ENCODE peak calls at places on chromosomes 1 and 21, in five cellular contexts. F, X, S, V and P are unnamed samples.

GRCh38 chr1:206508956-206509355 is 1.6 kb downstream of the RASSF5 start:
- DNase-seq in F (no peak), X (peak; percentile 50), S (peak; percentile 42), V (no peak), P (no peak)

GRCh38 chr1:76269175-76269574 is 194.6 kb downstream of the ST6GALNAC3 start:
- DNase-seq in F (no peak), X (peak; percentile 14), S (no peak), V (no peak), P (no peak)

GRCh38 chr1:162475539-162476185 is 22.0 kb upstream of the UHMK1 start:
- DNase-seq in F (no peak), X (no peak), S (no peak), V (no peak), P (no peak)

GRCh38 chr1:117559985-117560384 is 45.9 kb upstream of the TENT5C start:
- DNase-seq in F (no peak), X (no peak), S (no peak), V (no peak), P (no peak)

GRCh38 chr1:224168859-224169380 is 14.1 kb upstream of the DEGS1 start:
- DNase-seq in F (no peak), X (peak; percentile 18), S (peak; percentile 37), V (peak; percentile 74), P (no peak)

GRCh38 chr1:197356723-197357533 is 88.9 kb downstream of the CRB1 start:
- DNase-seq in F (no peak), X (peak; percentile 24), S (peak; percentile 37), V (no peak), P (peak; percentile 30)

GRCh38 chr1:205827623-205828022 is 14.6 kb upstream of the SLC41A1 start:
- DNase-seq in F (no peak), X (no peak), S (peak; percentile 41), V (no peak), P (no peak)

GRCh38 chr1:203644661-203645510 is 18.3 kb downstream of the ATP2B4 start:
- DNase-seq in F (no peak), X (peak; percentile 35), S (no peak), V (no peak), P (no peak)

GRCh38 chr1:90707363-90707710 is 9.8 kb downstream of the BARHL2 start:
- DNase-seq in F (no peak), X (peak; percentile 51), S (peak; percentile 63), V (no peak), P (peak; percentile 76)

GRCh38 chr1:234709473-234710279 is 99.7 kb upstream of the IRF2BP2 start:
- DNase-seq in F (no peak), X (no peak), S (no peak), V (peak; percentile 60), P (peak; percentile 11)

GRCh38 chr1:17893891-17894631 is 138.9 kb downstream of the ACTL8 start:
- DNase-seq in F (no peak), X (no peak), S (no peak), V (no peak), P (no peak)

GRCh38 chr1:119038363-119038762 is 50.2 kb upstream of the TBX15 start:
- DNase-seq in F (no peak), X (no peak), S (no peak), V (no peak), P (no peak)

GRCh38 chr1:12405325-12406217 is 175.7 kb downstream of the VPS13D start:
- DNase-seq in F (no peak), X (peak; percentile 29), S (peak; percentile 41), V (peak; percentile 72), P (no peak)

GRCh38 chr1:60132985-60133673 is 59.6 kb upstream of the C1orf87 start:
- DNase-seq in F (no peak), X (no peak), S (no peak), V (no peak), P (no peak)

GRCh38 chr1:18109756-18110597 is 2.4 kb downstream of the IGSF21 start:
- DNase-seq in F (no peak), X (peak; percentile 34), S (peak; percentile 47), V (no peak), P (peak; percentile 59)

GRCh38 chr1:229253170-229253974 is 17.5 kb upstream of the RAB4A start:
- DNase-seq in F (no peak), X (no peak), S (peak; percentile 36), V (no peak), P (no peak)

GRCh38 chr1:5877683-5878530 is 114.3 kb downstream of the NPHP4 start:
- DNase-seq in F (no peak), X (no peak), S (no peak), V (no peak), P (no peak)

GRCh38 chr1:203320546-203321272 is 15.4 kb downstream of the BTG2 start:
- DNase-seq in F (peak; percentile 95), X (no peak), S (peak; percentile 88), V (peak; percentile 78), P (no peak)

GRCh38 chr21:36744560-36745231 is 45.8 kb downstream of the SIM2 start:
- DNase-seq in F (no peak), X (peak; percentile 37), S (peak; percentile 13), V (no peak), P (no peak)

GRCh38 chr1:51636765-51637522 is 20.1 kb downstream of the OSBPL9 start:
- DNase-seq in F (no peak), X (peak; percentile 75), S (peak; percentile 21), V (peak; percentile 70), P (no peak)

GRCh38 chr21:38544681-38545080 is 46.4 kb upstream of the ERG start:
- DNase-seq in F (no peak), X (no peak), S (no peak), V (no peak), P (no peak)

GRCh38 chr1:43766818-43767525 is 59.6 kb downstream of the ST3GAL3 start:
- DNase-seq in F (no peak), X (no peak), S (no peak), V (no peak), P (no peak)

GRCh38 chr1:201397675-201398074 is 1.4 kb downstream of the LAD1 start:
- DNase-seq in F (no peak), X (no peak), S (no peak), V (no peak), P (no peak)

GRCh38 chr1:47309427-47309826 is 4.5 kb downstream of the STIL start:
- DNase-seq in F (no peak), X (no peak), S (no peak), V (no peak), P (no peak)

GRCh38 chr1:47317841-47318240 is 3.9 kb upstream of the STIL start:
- DNase-seq in F (no peak), X (no peak), S (no peak), V (no peak), P (no peak)

GRCh38 chr1:47313915-47314664 is at the start of gene STIL:
- DNase-seq in F (peak; percentile 98), X (peak; percentile 99), S (peak; percentile 99), V (peak; percentile 99), P (peak; percentile 99)
- TF ChIP-seq POLR2A in F (peak; percentile 77), X (peak; percentile 74), S (no peak), V (no peak), P (no peak)

GRCh38 chr1:174153825-174154107 is 5.6 kb upstream of the RABGAP1L start:
- DNase-seq in F (no peak), X (no peak), S (no peak), V (no peak), P (no peak)

GRCh38 chr1:174149216-174149615 is 10.1 kb upstream of the RABGAP1L start:
- DNase-seq in F (no peak), X (no peak), S (no peak), V (no peak), P (no peak)

GRCh38 chr1:174153085-174153824 is 6.1 kb upstream of the RABGAP1L start:
- DNase-seq in F (no peak), X (no peak), S (no peak), V (no peak), P (no peak)

GRCh38 chr1:174152424-174152823 is 6.9 kb upstream of the RABGAP1L start:
- DNase-seq in F (no peak), X (no peak), S (no peak), V (no peak), P (no peak)

DNA sequence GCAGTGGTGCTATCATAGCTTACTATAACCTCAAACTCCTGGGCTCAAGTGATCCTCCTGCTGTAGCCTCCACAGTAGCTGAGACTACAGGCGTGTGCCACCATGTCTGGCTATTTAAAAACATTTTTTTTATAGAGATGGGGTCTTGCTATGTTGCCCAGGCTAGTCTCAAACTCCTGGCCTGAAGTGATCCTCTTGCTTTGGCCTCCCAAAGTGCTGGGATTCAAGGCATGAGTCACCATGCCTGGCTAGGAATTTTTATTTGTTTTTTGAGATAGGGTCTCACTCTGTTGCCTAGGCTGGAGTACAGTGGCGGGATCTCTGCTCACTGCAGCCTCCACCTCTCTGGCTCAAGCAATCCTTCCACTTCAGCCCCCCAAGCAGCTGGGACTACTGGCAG is 8.8 kb upstream of the RABGAP1L start:
- DNase-seq in F (no peak), X (no peak), S (no peak), V (no peak), P (no peak)
- H3K4me1 ChIP-seq in F (no peaks in the 10 kb centered on the region), X (no peaks in the 10 kb centered on the region), S (no peaks in the 10 kb centered on the region), V (no peaks in the 10 kb centered on the region), P (no peaks in the 10 kb centered on the region)

GRCh38 chr1:236502579-236502971 is 21.2 kb upstream of the LGALS8 start:
- DNase-seq in F (no peak), X (no peak), S (no peak), V (no peak), P (no peak)

GRCh38 chr1:236501093-236501492 is 22.7 kb upstream of the LGALS8 start:
- DNase-seq in F (no peak), X (no peak), S (no peak), V (no peak), P (no peak)

GRCh38 chr1:236507022-236507700 is 16.6 kb upstream of the LGALS8 start:
- DNase-seq in F (no peak), X (no peak), S (peak; percentile 58), V (no peak), P (peak; percentile 77)

GRCh38 chr1:236497908-236498307 is 25.9 kb upstream of the LGALS8 start:
- DNase-seq in F (no peak), X (no peak), S (no peak), V (no peak), P (no peak)

GRCh38 chr1:236502972-236503639 is 20.7 kb upstream of the LGALS8 start:
- DNase-seq in F (no peak), X (peak; percentile 60), S (peak; percentile 79), V (peak; percentile 68), P (peak; percentile 46)
- H3K4me3 ChIP-seq in F (no peak overlapping the region), X (peak overlapping the region; percentile 9), S (no peak overlapping the region), V (peak overlapping the region; percentile 1), P (no peak overlapping the region)

DNA sequence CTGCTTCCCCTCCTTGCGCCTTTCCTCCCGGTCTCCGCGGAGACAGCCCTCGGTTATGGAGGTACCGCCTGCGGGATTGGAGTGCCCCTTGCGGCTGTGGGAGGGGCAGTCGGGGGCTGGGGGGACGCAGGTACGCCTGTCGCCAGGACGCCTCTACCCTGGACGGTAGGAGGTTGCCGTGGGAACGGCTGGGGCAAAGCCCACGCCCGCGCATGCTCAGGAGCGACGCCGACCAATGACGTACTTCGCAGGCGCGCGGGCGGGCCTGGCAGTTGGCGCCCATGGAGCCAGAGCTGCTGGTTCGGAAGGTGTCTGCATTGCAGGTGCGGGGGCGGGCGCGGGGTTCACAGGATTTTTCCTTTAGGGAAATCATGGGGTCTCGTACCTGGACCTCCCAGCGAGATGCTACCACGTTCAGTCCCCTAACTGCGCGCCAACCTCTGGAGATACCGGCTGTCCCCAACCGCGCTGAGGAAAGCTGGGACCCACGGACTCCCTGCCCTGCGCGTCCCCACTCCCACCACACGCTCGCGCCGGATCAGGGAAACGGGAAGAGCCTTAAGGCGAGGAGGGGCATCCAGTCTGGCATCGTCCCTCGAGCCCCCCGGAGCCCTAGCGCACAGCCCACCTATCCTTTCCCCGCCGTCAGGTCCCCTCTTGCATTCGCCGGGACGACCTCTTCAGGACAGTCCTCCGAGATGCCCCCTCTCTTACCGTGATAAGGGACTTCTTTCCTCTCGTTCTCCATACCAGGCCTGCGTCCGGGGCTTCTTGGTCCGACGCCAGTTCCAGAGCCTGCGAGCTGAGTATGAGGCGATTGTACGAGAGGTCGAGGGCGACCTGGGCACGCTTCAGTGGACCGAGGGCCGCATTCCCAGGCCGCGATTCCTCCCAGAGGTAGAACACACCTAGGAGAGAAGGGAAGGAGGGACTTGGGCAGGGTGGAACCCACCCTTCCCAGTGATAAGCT is at the start of gene IQCC:
- DNase-seq in F (peak; percentile 79), X (peak; percentile 87), S (peak; percentile 91), V (peak; percentile 93), P (peak; percentile 92)
- TF ChIP-seq POLR2A in F (peak; percentile 45), X (peak; percentile 70), S (peak; percentile 57), V (no peak), P (no peak)